ENCODE peak calls at places on chromosomes 16 and 17, in eight cellular contexts. One of them, this sample, is unnamed.

GRCh38 chr16:85002643-85003042 is 8.7 kb downstream of the ZDHHC7 start:
- DNase-seq in osteocyte: no peak
- DNase-seq in A549: no peak
- DNase-seq in GM13977: no peak
- DNase-seq in tibial artery: peak; percentile 78
- DNase-seq in neural progenitor cell: peak; percentile 17
- DNase-seq in uterus: no peak
- DNase-seq in nephron progenitor cell: no peak
- DNase-seq in this sample: no peak

GRCh38 chr16:10681310-10682308 is 13.1 kb downstream of the TEKT5 start:
- DNase-seq in uterus: no peak
- DNase-seq in osteocyte: peak; percentile 65
- DNase-seq in neural progenitor cell: no peak
- DNase-seq in GM13977: no peak
- DNase-seq in A549: no peak
- DNase-seq in nephron progenitor cell: no peak
- DNase-seq in tibial artery: no peak
- DNase-seq in this sample: no peak

GRCh38 chr16:20396846-20397467 is 7.6 kb downstream of the PDILT start:
- DNase-seq in A549: no peak
- DNase-seq in uterus: no peak
- DNase-seq in tibial artery: no peak
- DNase-seq in GM13977: no peak
- DNase-seq in neural progenitor cell: no peak
- DNase-seq in nephron progenitor cell: no peak
- DNase-seq in osteocyte: no peak
- DNase-seq in this sample: no peak

GRCh38 chr17:29379084-29379811 is 10.9 kb upstream of the TAOK1 start:
- DNase-seq in neural progenitor cell: peak; percentile 29
- DNase-seq in uterus: no peak
- DNase-seq in nephron progenitor cell: no peak
- DNase-seq in GM13977: no peak
- DNase-seq in osteocyte: no peak
- DNase-seq in A549: no peak
- DNase-seq in tibial artery: no peak
- DNase-seq in this sample: no peak

GRCh38 chr16:24228514-24228913 is 27.6 kb upstream of the CACNG3 start:
- DNase-seq in osteocyte: no peak
- DNase-seq in A549: no peak
- DNase-seq in GM13977: no peak
- DNase-seq in neural progenitor cell: no peak
- DNase-seq in tibial artery: no peak
- DNase-seq in nephron progenitor cell: no peak
- DNase-seq in uterus: no peak
- DNase-seq in this sample: no peak

GRCh38 chr17:8611671-8612298 is 18.7 kb downstream of the MYH10 start:
- DNase-seq in uterus: no peak
- DNase-seq in GM13977: no peak
- DNase-seq in osteocyte: no peak
- DNase-seq in neural progenitor cell: no peak
- DNase-seq in A549: no peak
- DNase-seq in nephron progenitor cell: no peak
- DNase-seq in tibial artery: no peak
- DNase-seq in this sample: no peak

GRCh38 chr17:80086081-80086480 is 15.3 kb upstream of the GAA start:
- DNase-seq in osteocyte: no peak
- DNase-seq in uterus: no peak
- DNase-seq in A549: no peak
- DNase-seq in nephron progenitor cell: no peak
- DNase-seq in tibial artery: no peak
- DNase-seq in neural progenitor cell: no peak
- DNase-seq in GM13977: no peak
- DNase-seq in this sample: no peak

GRCh38 chr17:36008998-36009665 is 7.8 kb upstream of the CCL15 start:
- DNase-seq in tibial artery: no peak
- DNase-seq in nephron progenitor cell: no peak
- DNase-seq in osteocyte: no peak
- DNase-seq in neural progenitor cell: no peak
- DNase-seq in uterus: no peak
- DNase-seq in A549: peak; percentile 25
- DNase-seq in GM13977: no peak
- DNase-seq in this sample: peak; percentile 20

GRCh38 chr16:24589997-24590396 is 50.6 kb downstream of the RBBP6 start:
- DNase-seq in A549: no peak
- DNase-seq in osteocyte: no peak
- DNase-seq in neural progenitor cell: no peak
- DNase-seq in tibial artery: no peak
- DNase-seq in uterus: no peak
- DNase-seq in nephron progenitor cell: no peak
- DNase-seq in GM13977: no peak
- DNase-seq in this sample: no peak

GRCh38 chr17:49862781-49863331 is 15.0 kb upstream of the TAC4 start:
- DNase-seq in osteocyte: no peak
- DNase-seq in GM13977: no peak
- DNase-seq in nephron progenitor cell: peak; percentile 26
- DNase-seq in A549: no peak
- DNase-seq in tibial artery: no peak
- DNase-seq in neural progenitor cell: no peak
- DNase-seq in uterus: no peak
- DNase-seq in this sample: peak; percentile 22
- TF ChIP-seq CTCF in osteocyte: no peak
- TF ChIP-seq CTCF in GM13977: no peak
- TF ChIP-seq CTCF in nephron progenitor cell: no peak
- TF ChIP-seq CTCF in A549: no peak
- TF ChIP-seq CTCF in tibial artery: no peak
- TF ChIP-seq CTCF in neural progenitor cell: no peak
- TF ChIP-seq CTCF in uterus: no peak
- TF ChIP-seq CTCF in this sample: no peak

GRCh38 chr16:1285669-1286491 is 23.6 kb upstream of the UBE2I start:
- DNase-seq in GM13977: no peak
- DNase-seq in nephron progenitor cell: no peak
- DNase-seq in neural progenitor cell: no peak
- DNase-seq in A549: no peak
- DNase-seq in osteocyte: no peak
- DNase-seq in uterus: no peak
- DNase-seq in tibial artery: no peak
- DNase-seq in this sample: no peak
- TF ChIP-seq CTCF in GM13977: no peak
- TF ChIP-seq CTCF in nephron progenitor cell: peak; percentile 37
- TF ChIP-seq CTCF in neural progenitor cell: peak; percentile 18
- TF ChIP-seq CTCF in A549: no peak
- TF ChIP-seq CTCF in osteocyte: no peak
- TF ChIP-seq CTCF in uterus: no peak
- TF ChIP-seq CTCF in tibial artery: no peak
- TF ChIP-seq CTCF in this sample: no peak

DNA sequence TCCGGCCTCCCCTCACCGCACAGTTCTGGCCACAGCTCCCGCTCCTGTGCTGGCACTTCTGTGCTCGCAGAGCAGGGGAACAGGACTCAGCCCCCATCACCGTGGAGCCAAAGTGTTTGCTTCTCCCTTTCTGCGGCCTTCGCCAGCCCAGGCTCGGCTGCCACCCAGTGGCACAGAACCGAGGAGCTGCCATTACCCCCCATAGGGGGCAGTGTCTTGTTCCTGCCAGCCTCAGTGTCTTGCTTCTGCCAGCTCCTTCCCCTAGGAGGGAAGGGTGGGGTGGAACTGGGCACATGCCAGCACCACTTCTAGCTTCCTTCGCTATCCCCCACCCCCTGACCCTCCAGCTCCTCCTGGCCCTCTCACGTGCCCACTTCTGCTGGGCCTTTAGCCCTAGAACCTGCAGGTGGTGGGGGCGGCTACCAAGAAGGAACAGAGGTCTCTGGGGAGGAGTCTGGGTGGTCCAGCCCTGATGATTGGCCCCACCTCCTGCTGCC is 645 bp upstream of the ELMO3 start:
- DNase-seq in A549: peak; percentile 66
- DNase-seq in uterus: no peak
- DNase-seq in osteocyte: no peak
- DNase-seq in neural progenitor cell: peak; percentile 53
- DNase-seq in tibial artery: no peak
- DNase-seq in GM13977: peak; percentile 69
- DNase-seq in nephron progenitor cell: no peak
- DNase-seq in this sample: peak; percentile 15
- TF ChIP-seq CTCF in A549: peak; percentile 76
- TF ChIP-seq CTCF in uterus: peak; percentile 31
- TF ChIP-seq CTCF in osteocyte: peak; percentile 61
- TF ChIP-seq CTCF in neural progenitor cell: peak; percentile 53
- TF ChIP-seq CTCF in tibial artery: peak; percentile 33
- TF ChIP-seq CTCF in GM13977: peak; percentile 44
- TF ChIP-seq CTCF in nephron progenitor cell: no peak
- TF ChIP-seq CTCF in this sample: peak; percentile 57

GRCh38 chr16:27223226-27223610 is 19.9 kb downstream of the KDM8 start:
- DNase-seq in osteocyte: no peak
- DNase-seq in GM13977: no peak
- DNase-seq in A549: no peak
- DNase-seq in neural progenitor cell: no peak
- DNase-seq in nephron progenitor cell: no peak
- DNase-seq in tibial artery: no peak
- DNase-seq in uterus: no peak
- DNase-seq in this sample: no peak
- TF ChIP-seq CTCF in osteocyte: no peak
- TF ChIP-seq CTCF in GM13977: peak; percentile 26
- TF ChIP-seq CTCF in A549: no peak
- TF ChIP-seq CTCF in neural progenitor cell: no peak
- TF ChIP-seq CTCF in nephron progenitor cell: no peak
- TF ChIP-seq CTCF in tibial artery: peak; percentile 7
- TF ChIP-seq CTCF in uterus: no peak
- TF ChIP-seq CTCF in this sample: no peak

GRCh38 chr16:49920397-49920796 is 64.5 kb upstream of the ZNF423 start:
- DNase-seq in A549: no peak
- DNase-seq in osteocyte: no peak
- DNase-seq in neural progenitor cell: no peak
- DNase-seq in uterus: no peak
- DNase-seq in GM13977: no peak
- DNase-seq in nephron progenitor cell: no peak
- DNase-seq in tibial artery: no peak
- DNase-seq in this sample: no peak

GRCh38 chr16:49919327-49919726 is 63.4 kb upstream of the ZNF423 start:
- DNase-seq in osteocyte: no peak
- DNase-seq in nephron progenitor cell: no peak
- DNase-seq in A549: no peak
- DNase-seq in neural progenitor cell: no peak
- DNase-seq in tibial artery: no peak
- DNase-seq in uterus: no peak
- DNase-seq in GM13977: no peak
- DNase-seq in this sample: no peak

GRCh38 chr16:49921106-49921505 is 65.2 kb upstream of the ZNF423 start:
- DNase-seq in neural progenitor cell: no peak
- DNase-seq in tibial artery: peak; percentile 43
- DNase-seq in GM13977: no peak
- DNase-seq in nephron progenitor cell: no peak
- DNase-seq in osteocyte: no peak
- DNase-seq in A549: no peak
- DNase-seq in uterus: no peak
- DNase-seq in this sample: no peak

GRCh38 chr16:49914697-49915096 is 58.8 kb upstream of the ZNF423 start:
- DNase-seq in uterus: no peak
- DNase-seq in GM13977: no peak
- DNase-seq in osteocyte: no peak
- DNase-seq in neural progenitor cell: no peak
- DNase-seq in nephron progenitor cell: no peak
- DNase-seq in A549: no peak
- DNase-seq in tibial artery: no peak
- DNase-seq in this sample: no peak

GRCh38 chr16:49918257-49918656 is 62.3 kb upstream of the ZNF423 start:
- DNase-seq in nephron progenitor cell: no peak
- DNase-seq in neural progenitor cell: no peak
- DNase-seq in osteocyte: no peak
- DNase-seq in A549: no peak
- DNase-seq in GM13977: no peak
- DNase-seq in uterus: no peak
- DNase-seq in tibial artery: no peak
- DNase-seq in this sample: no peak
- TF ChIP-seq CTCF in nephron progenitor cell: no peak
- TF ChIP-seq CTCF in neural progenitor cell: no peak
- TF ChIP-seq CTCF in osteocyte: no peak
- TF ChIP-seq CTCF in A549: no peak
- TF ChIP-seq CTCF in GM13977: no peak
- TF ChIP-seq CTCF in uterus: no peak
- TF ChIP-seq CTCF in tibial artery: no peak
- TF ChIP-seq CTCF in this sample: no peak

GRCh38 chr16:80527297-80527696 is 13.5 kb upstream of the DYNLRB2 start:
- DNase-seq in A549: peak; percentile 37
- DNase-seq in neural progenitor cell: peak; percentile 67
- DNase-seq in osteocyte: no peak
- DNase-seq in uterus: no peak
- DNase-seq in GM13977: peak; percentile 54
- DNase-seq in nephron progenitor cell: peak; percentile 17
- DNase-seq in tibial artery: no peak
- DNase-seq in this sample: peak; percentile 27
- TF ChIP-seq CTCF in A549: peak; percentile 27
- TF ChIP-seq CTCF in neural progenitor cell: peak; percentile 79
- TF ChIP-seq CTCF in osteocyte: peak; percentile 25
- TF ChIP-seq CTCF in uterus: no peak
- TF ChIP-seq CTCF in GM13977: peak; percentile 83
- TF ChIP-seq CTCF in nephron progenitor cell: peak; percentile 51
- TF ChIP-seq CTCF in tibial artery: peak; percentile 5
- TF ChIP-seq CTCF in this sample: peak; percentile 41

GRCh38 chr16:4136229-4136813 is 20.1 kb upstream of the ADCY9 start:
- DNase-seq in tibial artery: no peak
- DNase-seq in A549: peak; percentile 47
- DNase-seq in GM13977: no peak
- DNase-seq in neural progenitor cell: no peak
- DNase-seq in nephron progenitor cell: no peak
- DNase-seq in uterus: no peak
- DNase-seq in osteocyte: no peak
- DNase-seq in this sample: no peak
- TF ChIP-seq CTCF in tibial artery: no peak
- TF ChIP-seq CTCF in A549: no peak
- TF ChIP-seq CTCF in GM13977: no peak
- TF ChIP-seq CTCF in neural progenitor cell: no peak
- TF ChIP-seq CTCF in nephron progenitor cell: no peak
- TF ChIP-seq CTCF in uterus: no peak
- TF ChIP-seq CTCF in osteocyte: no peak
- TF ChIP-seq CTCF in this sample: no peak

This sample was measured in cardiac muscle cell.